ENCODE peak calls at places on chromosomes 2 and 18, in five cellular contexts. Q is MG63, D is GM23338, A is myocyte, B is neural crest cell. J is an unnamed sample.
A peak's percentile ranks its signal among the peaks of the same experiment; 100 is the strongest.

GRCh38 chr2:98601532-98602132 is 6.7 kb downstream of the COA5 start:
- DNase-seq in Q (no peak), D (peak; percentile 72), A (peak; percentile 30), B (no peak), J (no peak)

GRCh38 chr2:216644846-216645635 is 11.8 kb downstream of the IGFBP2 start:
- DNase-seq in Q (no peak), D (peak; percentile 28), A (no peak), B (no peak), J (no peak)

GRCh38 chr18:35116784-35117318 is 75.6 kb downstream of the MAPRE2 start:
- DNase-seq in Q (no peak), D (no peak), A (no peak), B (no peak), J (no peak)

GRCh38 chr2:217386041-217386440 is 526.2 kb upstream of the TNP1 start:
- DNase-seq in Q (no peak), D (no peak), A (no peak), B (no peak), J (no peak)

GRCh38 chr2:114293355-114293754 is 149.1 kb upstream of the DPP10 start:
- DNase-seq in Q (no peak), D (no peak), A (no peak), B (no peak), J (no peak)

GRCh38 chr2:66030553-66030952 is 404.4 kb upstream of the MEIS1 start:
- DNase-seq in Q (no peak), D (peak; percentile 69), A (no peak), B (no peak), J (no peak)

GRCh38 chr2:133814890-133815289 is 246.6 kb upstream of the NCKAP5 start:
- DNase-seq in Q (no peak), D (no peak), A (no peak), B (no peak), J (no peak)

GRCh38 chr2:220219371-220219770 is 591.9 kb downstream of the SLC4A3 start:
- DNase-seq in Q (no peak), D (no peak), A (no peak), B (no peak), J (no peak)

GRCh38 chr2:12556762-12557161 is 160.0 kb upstream of the TRIB2 start:
- DNase-seq in Q (no peak), D (no peak), A (no peak), B (no peak), J (peak; percentile 5)

J was measured in activated T-helper 9 cell treated with anti-CD3 and anti-CD28 coated beads, Interleukin-2, amount 50 U/mL, for 16 hours.